ENCODE peak calls at places on chromosomes 2 and 18, in ten cellular contexts. P, L, M, O, H, T, A, Y, F and N are unnamed samples.

GRCh38 chr18:2958819-2959298 is 54.1 kb downstream of the LPIN2 start:
- DNase-seq in P (no peak), L (no peak), M (no peak), O (no peak), H (no peak), T (no peak), A (no peak), Y (no peak), F (peak), N (no peak)

GRCh38 chr2:136664713-136665112 is 100.6 kb upstream of the THSD7B start:
- DNase-seq in P (no peak), L (no peak), M (no peak), O (no peak), H (no peak), T (no peak), A (no peak), Y (no peak), F (no peak), N (no peak)

GRCh38 chr2:228689049-228689448 is 507.6 kb upstream of the SPHKAP start:
- DNase-seq in P (peak), L (no peak), M (no peak), O (no peak), H (no peak), T (no peak), A (no peak), Y (no peak), F (no peak), N (no peak)

GRCh38 chr2:147934881-147935280 is 85.7 kb downstream of the ORC4 start:
- DNase-seq in P (no peak), L (no peak), M (no peak), O (no peak), H (no peak), T (no peak), A (no peak), Y (no peak), F (no peak), N (no peak)

GRCh38 chr2:21263622-21264021 is 139.9 kb downstream of the TDRD15 start:
- DNase-seq in P (no peak), L (no peak), M (no peak), O (no peak), H (no peak), T (no peak), A (no peak), Y (no peak), F (no peak), N (no peak)

GRCh38 chr2:44680983-44681481 is 260.5 kb upstream of the SIX3 start:
- DNase-seq in P (no peak), L (no peak), M (no peak), O (no peak), H (no peak), T (no peak), A (no peak), Y (peak), F (no peak), N (no peak)

GRCh38 chr2:31413876-31414550 is 529 bp downstream of the XDH start:
- DNase-seq in P (no peak), L (no peak), M (no peak), O (no peak), H (no peak), T (peak), A (no peak), Y (peak), F (peak), N (no peak)

GRCh38 chr2:41877114-41877513 is 170.7 kb upstream of the PKDCC start:
- DNase-seq in P (no peak), L (no peak), M (no peak), O (no peak), H (no peak), T (no peak), A (no peak), Y (no peak), F (no peak), N (no peak)

GRCh38 chr2:216436369-216436768 is 24.1 kb downstream of the SMARCAL1 start:
- DNase-seq in P (no peak), L (no peak), M (no peak), O (no peak), H (no peak), T (no peak), A (no peak), Y (no peak), F (no peak), N (no peak)

GRCh38 chr2:168201211-168201610 is 46.2 kb downstream of the STK39 start:
- DNase-seq in P (no peak), L (no peak), M (no peak), O (no peak), H (no peak), T (no peak), A (no peak), Y (no peak), F (no peak), N (no peak)

GRCh38 chr2:238492905-238493304 is 66.2 kb downstream of the ASB1 start:
- DNase-seq in P (no peak), L (no peak), M (no peak), O (no peak), H (no peak), T (no peak), A (no peak), Y (no peak), F (no peak), N (peak)

GRCh38 chr18:26008619-26009018 is 81.8 kb downstream of the SS18 start:
- DNase-seq in P (no peak), L (no peak), M (no peak), O (no peak), H (no peak), T (no peak), A (no peak), Y (no peak), F (no peak), N (no peak)

GRCh38 chr2:199704358-199705238 is 146.4 kb downstream of the FTCDNL1 start:
- DNase-seq in P (peak), L (peak), M (no peak), O (peak), H (no peak), T (peak), A (no peak), Y (peak), F (peak), N (no peak)

GRCh38 chr2:42336361-42336965 is 24.6 kb downstream of the COX7A2L start:
- DNase-seq in P (no peak), L (no peak), M (no peak), O (no peak), H (no peak), T (no peak), A (no peak), Y (no peak), F (no peak), N (no peak)

GRCh38 chr2:143807677-143808076 is 678.5 kb downstream of the ARHGAP15 start:
- DNase-seq in P (no peak), L (no peak), M (no peak), O (no peak), H (no peak), T (peak), A (no peak), Y (no peak), F (no peak), N (no peak)

GRCh38 chr2:173030541-173031485 is 44.8 kb upstream of the MAP3K20 start:
- DNase-seq in P (no peak), L (no peak), M (no peak), O (no peak), H (no peak), T (no peak), A (no peak), Y (no peak), F (no peak), N (no peak)

GRCh38 chr2:159600752-159601151 is 15.6 kb downstream of the BAZ2B start:
- DNase-seq in P (no peak), L (no peak), M (no peak), O (no peak), H (no peak), T (no peak), A (peak), Y (no peak), F (no peak), N (no peak)

GRCh38 chr18:63775166-63775730 is at the start of gene SERPINB7:
- DNase-seq in P (no peak), L (no peak), M (no peak), O (no peak), H (no peak), T (no peak), A (peak), Y (no peak), F (no peak), N (no peak)

GRCh38 chr18:702957-703659 is 9.3 kb downstream of the ENOSF1 start:
- DNase-seq in P (no peak), L (no peak), M (no peak), O (peak), H (no peak), T (peak), A (peak), Y (no peak), F (no peak), N (no peak)

GRCh38 chr2:38380397-38381130 is 3.5 kb upstream of the ATL2 start:
- DNase-seq in P (no peak), L (no peak), M (no peak), O (no peak), H (no peak), T (peak), A (no peak), Y (no peak), F (peak), N (no peak)

GRCh38 chr2:28276076-28276618 is 116.5 kb upstream of the FOSL2 start:
- DNase-seq in P (no peak), L (no peak), M (no peak), O (no peak), H (no peak), T (no peak), A (peak), Y (no peak), F (no peak), N (no peak)

GRCh38 chr2:2788076-2788475 is 457.0 kb upstream of the MYT1L start:
- DNase-seq in P (no peak), L (no peak), M (no peak), O (no peak), H (no peak), T (no peak), A (no peak), Y (no peak), F (no peak), N (no peak)

GRCh38 chr18:54888933-54889332 is 60.7 kb downstream of the RAB27B start:
- DNase-seq in P (no peak), L (no peak), M (no peak), O (no peak), H (no peak), T (no peak), A (peak), Y (no peak), F (no peak), N (no peak)

GRCh38 chr18:49920731-49921130 is 107.4 kb upstream of the ACAA2 start:
- DNase-seq in P (no peak), L (no peak), M (no peak), O (no peak), H (no peak), T (no peak), A (no peak), Y (no peak), F (no peak), N (no peak)

GRCh38 chr18:40524881-40525280 is 1430.2 kb upstream of the PIK3C3 start:
- DNase-seq in P (no peak), L (no peak), M (no peak), O (no peak), H (no peak), T (no peak), A (no peak), Y (no peak), F (no peak), N (no peak)

GRCh38 chr2:36355890-36356198 is 266 bp downstream of the CRIM1 start:
- DNase-seq in P (no peak), L (no peak), M (no peak), O (no peak), H (no peak), T (no peak), A (no peak), Y (no peak), F (no peak), N (no peak)

GRCh38 chr2:229392214-229392613 is 121.1 kb upstream of the PID1 start:
- DNase-seq in P (no peak), L (no peak), M (no peak), O (no peak), H (no peak), T (no peak), A (no peak), Y (no peak), F (no peak), N (no peak)